ENCODE peak calls at places on chromosomes 12 and 14, in nine cellular contexts. J is PC-3, Q is mesothelial cell of epicardium, C is SK-N-SH, V is uterus, K is choroid plexus epithelial cell, N is thyroid gland, P is tibial artery, G is neural crest cell. O is an unnamed sample.

GRCh38 chr14:56172571-56172971 is 54.4 kb downstream of the PELI2 start:
- DNase-seq in J (peak), Q (no peak), C (no peak), V (no peak), K (peak), N (no peak), P (no peak), G (no peak), O (no peak)

GRCh38 chr12:84502180-84502857 is 410.3 kb downstream of the SLC6A15 start:
- DNase-seq in J (peak), Q (no peak), C (no peak), V (no peak), K (no peak), N (no peak), P (no peak), G (no peak), O (no peak)

GRCh38 chr14:59020382-59020781 is 168.1 kb upstream of the DAAM1 start:
- DNase-seq in J (peak), Q (no peak), C (peak), V (no peak), K (peak), N (peak), P (no peak), G (no peak), O (no peak)

GRCh38 chr12:3289702-3290101 is 201.3 kb upstream of the PRMT8 start:
- DNase-seq in J (no peak), Q (no peak), C (no peak), V (no peak), K (no peak), N (no peak), P (no peak), G (no peak), O (no peak)

GRCh38 chr14:75450381-75451276 is 22.8 kb downstream of the JDP2 start:
- DNase-seq in J (peak), Q (no peak), C (no peak), V (peak), K (peak), N (peak), P (no peak), G (no peak), O (no peak)

GRCh38 chr12:108117163-108117849 is 11.8 kb upstream of the WSCD2 start:
- DNase-seq in J (no peak), Q (no peak), C (no peak), V (no peak), K (no peak), N (no peak), P (no peak), G (no peak), O (no peak)

GRCh38 chr12:47789712-47790489 is 16.9 kb downstream of the SLC48A1 start:
- DNase-seq in J (no peak), Q (no peak), C (no peak), V (no peak), K (no peak), N (no peak), P (no peak), G (no peak), O (no peak)

GRCh38 chr14:22433059-22433458 is 156.0 kb downstream of the DAD1 start:
- DNase-seq in J (no peak), Q (no peak), C (no peak), V (no peak), K (no peak), N (no peak), P (no peak), G (no peak), O (no peak)

GRCh38 chr12:50032516-50033316 is 7.4 kb upstream of the RACGAP1 start:
- DNase-seq in J (no peak), Q (no peak), C (peak), V (no peak), K (no peak), N (no peak), P (peak), G (no peak), O (no peak)

GRCh38 chr12:94849411-94849976 is 154.0 kb downstream of the NDUFA12 start:
- DNase-seq in J (no peak), Q (no peak), C (no peak), V (no peak), K (no peak), N (no peak), P (no peak), G (no peak), O (no peak)

GRCh38 chr12:124847675-124848074 is 16.0 kb downstream of the SCARB1 start:
- DNase-seq in J (no peak), Q (no peak), C (no peak), V (peak), K (no peak), N (peak), P (no peak), G (peak), O (no peak)

GRCh38 chr12:6062427-6063378 is 61.8 kb downstream of the VWF start:
- DNase-seq in J (peak), Q (peak), C (peak), V (peak), K (peak), N (peak), P (no peak), G (peak), O (peak)

GRCh38 chr14:34971381-34971780 is 11.4 kb upstream of the SRP54 start:
- DNase-seq in J (peak), Q (no peak), C (no peak), V (no peak), K (no peak), N (no peak), P (no peak), G (no peak), O (no peak)

GRCh38 chr12:88383405-88383804 is 196.9 kb downstream of the KITLG start:
- DNase-seq in J (no peak), Q (no peak), C (no peak), V (no peak), K (no peak), N (no peak), P (no peak), G (no peak), O (no peak)

GRCh38 chr14:100609941-100610391 is 22.7 kb upstream of the BEGAIN start:
- DNase-seq in J (no peak), Q (no peak), C (peak), V (no peak), K (no peak), N (no peak), P (peak), G (no peak), O (no peak)

GRCh38 chr12:25615119-25615518 is 62.0 kb upstream of the LMNTD1 start:
- DNase-seq in J (peak), Q (no peak), C (no peak), V (no peak), K (peak), N (no peak), P (no peak), G (no peak), O (no peak)

GRCh38 chr12:132549059-132549458 is 59.1 kb downstream of the FBRSL1 start:
- DNase-seq in J (no peak), Q (no peak), C (no peak), V (no peak), K (no peak), N (no peak), P (no peak), G (no peak), O (no peak)

GRCh38 chr12:48985901-48986300 is 7.8 kb downstream of the WNT1 start:
- DNase-seq in J (no peak), Q (no peak), C (no peak), V (no peak), K (no peak), N (no peak), P (no peak), G (no peak), O (no peak)

GRCh38 chr14:22981090-22982012 is 1.0 kb downstream of the AJUBA start:
- DNase-seq in J (peak), Q (no peak), C (peak), V (no peak), K (no peak), N (peak), P (no peak), G (peak), O (no peak)

GRCh38 chr12:58668831-58669230 is 251.5 kb downstream of the LRIG3 start:
- DNase-seq in J (no peak), Q (no peak), C (no peak), V (no peak), K (peak), N (no peak), P (no peak), G (no peak), O (no peak)

GRCh38 chr12:13171921-13172859 is 24.3 kb upstream of the EMP1 start:
- DNase-seq in J (peak), Q (peak), C (no peak), V (no peak), K (peak), N (peak), P (no peak), G (no peak), O (no peak)

GRCh38 chr12:13839937-13840336 is 141.5 kb downstream of the GRIN2B start:
- DNase-seq in J (no peak), Q (no peak), C (no peak), V (no peak), K (no peak), N (no peak), P (no peak), G (no peak), O (no peak)

GRCh38 chr12:120737557-120738251 is 12.1 kb downstream of the ACADS start:
- DNase-seq in J (no peak), Q (no peak), C (no peak), V (no peak), K (peak), N (no peak), P (no peak), G (no peak), O (no peak)

GRCh38 chr12:24551368-24551767 is 397.5 kb downstream of the BCAT1 start:
- DNase-seq in J (no peak), Q (no peak), C (no peak), V (no peak), K (no peak), N (no peak), P (no peak), G (no peak), O (no peak)

GRCh38 chr12:104751594-104751993 is 206.5 kb downstream of the SLC41A2 start:
- DNase-seq in J (no peak), Q (no peak), C (no peak), V (no peak), K (no peak), N (no peak), P (no peak), G (no peak), O (no peak)

GRCh38 chr12:76113800-76114757 is 29.6 kb upstream of the NAP1L1 start:
- DNase-seq in J (no peak), Q (no peak), C (no peak), V (no peak), K (no peak), N (no peak), P (no peak), G (no peak), O (no peak)

GRCh38 chr12:1934068-1934467 is 15.6 kb upstream of the CACNA2D4 start:
- DNase-seq in J (no peak), Q (no peak), C (peak), V (peak), K (no peak), N (no peak), P (peak), G (no peak), O (no peak)

GRCh38 chr12:39935275-39935674 is 170.6 kb downstream of the SLC2A13 start:
- DNase-seq in J (no peak), Q (no peak), C (no peak), V (no peak), K (peak), N (no peak), P (no peak), G (no peak), O (no peak)

GRCh38 chr14:55841625-55842024 is 261.6 kb downstream of the KTN1 start:
- DNase-seq in J (no peak), Q (no peak), C (no peak), V (no peak), K (no peak), N (no peak), P (no peak), G (no peak), O (no peak)

GRCh38 chr14:68520637-68521556 is 272.0 kb downstream of the ZFP36L1 start:
- DNase-seq in J (peak), Q (no peak), C (no peak), V (no peak), K (no peak), N (peak), P (no peak), G (no peak), O (no peak)

GRCh38 chr14:94922595-94923239 is 152.8 kb upstream of the GSC start:
- DNase-seq in J (no peak), Q (no peak), C (no peak), V (no peak), K (no peak), N (no peak), P (no peak), G (no peak), O (no peak)

GRCh38 chr14:74825008-74825407 is 50.9 kb downstream of the PROX2 start:
- DNase-seq in J (no peak), Q (no peak), C (no peak), V (no peak), K (peak), N (no peak), P (no peak), G (no peak), O (no peak)

GRCh38 chr14:92421756-92422155 is 91.8 kb upstream of the RIN3 start:
- DNase-seq in J (no peak), Q (no peak), C (no peak), V (no peak), K (peak), N (no peak), P (no peak), G (no peak), O (no peak)

GRCh38 chr12:93982847-93983315 is 165.5 kb upstream of the PLXNC1 start:
- DNase-seq in J (peak), Q (no peak), C (no peak), V (no peak), K (peak), N (peak), P (no peak), G (no peak), O (no peak)

GRCh38 chr12:51389302-51389999 is 1.8 kb downstream of the GALNT6 start:
- DNase-seq in J (peak), Q (no peak), C (no peak), V (no peak), K (peak), N (no peak), P (peak), G (no peak), O (no peak)

GRCh38 chr14:78243187-78243586 is 73.0 kb downstream of the NRXN3 start:
- DNase-seq in J (no peak), Q (no peak), C (no peak), V (no peak), K (no peak), N (no peak), P (no peak), G (no peak), O (no peak)

GRCh38 chr12:10957741-10958140 is 18.7 kb upstream of the TAS2R14 start:
- DNase-seq in J (no peak), Q (no peak), C (no peak), V (no peak), K (peak), N (no peak), P (no peak), G (no peak), O (no peak)

GRCh38 chr14:88168498-88169165 is 154.4 kb downstream of the KCNK10 start:
- DNase-seq in J (peak), Q (no peak), C (peak), V (no peak), K (peak), N (peak), P (no peak), G (peak), O (peak)

GRCh38 chr12:32561931-32562341 is 117.2 kb upstream of the DNM1L start:
- DNase-seq in J (no peak), Q (no peak), C (no peak), V (no peak), K (no peak), N (no peak), P (no peak), G (peak), O (no peak)

GRCh38 chr12:123741937-123742572 is 20.0 kb upstream of the DNAH10 start:
- DNase-seq in J (no peak), Q (no peak), C (no peak), V (no peak), K (no peak), N (no peak), P (no peak), G (no peak), O (peak)

GRCh38 chr12:123748171-123748570 is 13.9 kb upstream of the DNAH10 start:
- DNase-seq in J (no peak), Q (no peak), C (no peak), V (no peak), K (no peak), N (no peak), P (no peak), G (no peak), O (no peak)

GRCh38 chr12:123747309-123747708 is 14.8 kb upstream of the DNAH10 start:
- DNase-seq in J (no peak), Q (no peak), C (no peak), V (no peak), K (no peak), N (no peak), P (no peak), G (no peak), O (no peak)

GRCh38 chr12:123743002-123743401 is 19.1 kb upstream of the DNAH10 start:
- DNase-seq in J (no peak), Q (no peak), C (no peak), V (no peak), K (no peak), N (no peak), P (no peak), G (no peak), O (no peak)

GRCh38 chr12:123744836-123745235 is 17.3 kb upstream of the DNAH10 start:
- DNase-seq in J (peak), Q (no peak), C (peak), V (no peak), K (no peak), N (no peak), P (no peak), G (no peak), O (no peak)
- TF ChIP-seq CTCF in J (peak), Q (no peak), C (no peak), V (no peak), K (peak), N (no peak), P (no peak), G (no peak), O (no peak)

DNA sequence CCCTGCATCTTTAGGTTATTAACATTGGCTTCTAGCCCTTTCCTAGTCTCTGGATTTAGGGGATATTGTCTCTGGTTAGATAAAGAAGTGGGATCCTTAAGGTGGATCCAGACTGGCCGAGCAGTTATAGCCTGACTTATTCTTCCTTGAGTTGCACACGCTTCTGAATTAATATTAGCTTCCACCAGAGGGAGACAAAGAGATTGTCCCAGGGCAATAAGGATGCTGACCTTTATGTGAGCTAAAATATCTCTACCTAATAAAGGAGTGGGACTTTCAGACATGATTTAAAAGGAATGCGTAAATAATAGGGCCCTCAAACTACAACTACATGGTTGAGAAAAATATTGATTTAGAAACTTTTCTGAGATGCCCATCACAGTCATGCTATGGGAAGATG is 139.7 kb downstream of the SLCO1B3 start:
- DNase-seq in J (peak), Q (no peak), C (peak), V (no peak), K (peak), N (no peak), P (no peak), G (no peak), O (no peak)
- TF ChIP-seq CTCF in J (peak), Q (peak), C (peak), V (no peak), K (peak), N (no peak), P (peak), G (peak), O (no peak)

DNA sequence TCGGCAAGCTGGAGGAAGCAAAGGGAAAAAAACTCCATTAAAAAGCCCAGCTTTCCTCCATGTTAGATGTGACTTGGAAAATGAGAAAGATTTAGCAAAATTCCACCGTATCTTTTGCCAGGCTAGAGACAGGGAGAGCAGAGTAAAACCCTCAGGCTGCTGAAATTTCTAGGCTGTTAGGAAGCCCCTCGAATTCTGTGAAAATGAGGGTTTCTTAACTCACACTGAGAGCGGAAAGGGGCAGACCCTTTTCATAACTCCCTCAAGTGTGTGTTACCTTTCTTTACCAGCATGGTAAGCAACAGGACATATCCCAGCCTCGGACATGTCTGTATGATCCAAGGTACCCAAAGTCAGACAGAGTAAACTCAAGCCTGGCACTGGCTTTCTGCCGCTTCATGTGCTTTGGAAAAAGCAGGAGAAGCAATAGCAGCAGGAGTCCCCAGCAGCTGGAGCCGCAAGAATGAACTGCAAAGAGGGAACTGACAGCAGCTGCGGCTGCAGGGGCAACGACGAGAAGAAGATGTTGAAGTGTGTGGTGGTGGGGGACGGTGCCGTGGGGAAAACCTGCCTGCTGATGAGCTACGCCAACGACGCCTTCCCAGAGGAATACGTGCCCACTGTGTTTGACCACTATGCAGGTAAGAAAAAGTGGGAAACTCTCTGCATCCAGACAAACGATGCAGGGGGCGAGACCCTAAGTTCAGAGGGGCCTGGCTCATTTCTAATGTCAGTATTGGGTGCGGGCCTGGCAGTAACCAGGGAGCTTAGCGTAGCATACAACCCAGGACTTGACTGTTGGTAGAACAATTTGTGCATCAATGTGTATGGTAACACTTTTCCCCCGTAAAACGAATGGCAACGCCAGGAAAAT is at the start of gene RHOJ:
- DNase-seq in J (no peak), Q (peak), C (no peak), V (peak), K (peak), N (no peak), P (no peak), G (peak), O (no peak)
- TF ChIP-seq CTCF in J (no peak), Q (no peak), C (no peak), V (no peak), K (no peak), N (no peak), P (no peak), G (no peak), O (no peak)

GRCh38 chr14:102913341-102914211 is 8.9 kb upstream of the AMN start:
- DNase-seq in J (no peak), Q (no peak), C (peak), V (no peak), K (no peak), N (no peak), P (peak), G (no peak), O (no peak)
- TF ChIP-seq CTCF in J (no peak), Q (peak), C (no peak), V (no peak), K (peak), N (no peak), P (no peak), G (peak), O (no peak)

DNA sequence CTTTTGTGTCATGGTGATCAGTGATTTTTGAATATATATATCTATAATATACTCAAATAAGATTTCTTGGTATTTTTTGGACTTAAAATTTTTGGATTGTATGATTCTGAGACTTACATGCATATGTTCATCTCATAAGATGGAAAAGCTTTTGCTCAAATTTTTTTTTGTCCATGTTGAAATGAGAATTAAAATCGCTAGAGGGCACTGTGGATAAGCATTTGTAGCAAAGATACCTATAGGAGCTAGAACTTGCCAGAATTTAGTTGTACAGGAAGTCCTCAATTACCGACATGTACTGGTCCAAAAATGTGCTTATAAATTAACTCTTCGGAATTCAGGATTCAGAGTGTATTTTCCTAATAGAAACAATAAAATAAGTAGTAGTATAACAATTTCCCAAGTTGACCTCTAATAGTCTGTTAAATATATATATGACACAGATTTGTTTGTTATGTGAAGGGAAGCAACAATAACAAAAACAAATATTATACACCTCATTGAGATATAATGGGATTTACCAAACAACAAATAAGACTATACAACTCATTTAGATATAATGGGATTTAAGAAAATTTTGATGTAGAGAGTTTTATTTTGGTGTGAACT is 179.6 kb downstream of the TMEM117 start:
- DNase-seq in J (peak), Q (no peak), C (peak), V (no peak), K (peak), N (no peak), P (no peak), G (no peak), O (no peak)
- TF ChIP-seq CTCF in J (peak), Q (peak), C (peak), V (peak), K (peak), N (no peak), P (peak), G (peak), O (peak)

O was measured in natural killer cell.